ENCODE peak calls at places on chromosomes 4 and X, in six cellular contexts. H, M, C, Y, W and D are unnamed samples.

GRCh38 chr4:87066403-87067119 is 131.8 kb downstream of the AFF1 start:
- DNase-seq in W (no peak), Y (no peak), C (peak; percentile 29), M (no peak), H (no peak), D (no peak)

GRCh38 chr4:6200011-6200921 is at the start of gene JAKMIP1:
- DNase-seq in M (no peak), Y (peak; percentile 99), C (peak; percentile 100), W (no peak), H (peak; percentile 98), D (peak; percentile 25)

GRCh38 chr4:36325499-36325898 is 44.1 kb downstream of the DTHD1 start:
- DNase-seq in W (peak; percentile 59), M (no peak), H (no peak), C (no peak), Y (no peak), D (no peak)

GRCh38 chr4:23455482-23455881 is 434.4 kb downstream of the PPARGC1A start:
- DNase-seq in M (no peak), Y (no peak), W (no peak), H (peak; percentile 43), C (no peak), D (peak; percentile 1)

GRCh38 chrX:74343327-74343969 is 39.5 kb downstream of the ZCCHC13 start:
- DNase-seq in W (no peak), Y (no peak), M (no peak), C (no peak), H (no peak), D (no peak)

GRCh38 chr4:2071912-2072867 is 13.1 kb downstream of the NAT8L start:
- DNase-seq in H (peak; percentile 45), M (no peak), C (no peak), Y (peak; percentile 63), W (no peak), D (peak; percentile 82)

GRCh38 chr4:69440312-69440711 is 55.4 kb downstream of the UGT2B4 start:
- DNase-seq in H (no peak), M (no peak), Y (no peak), W (no peak), C (no peak), D (no peak)

GRCh38 chr4:177573487-177573886 is 131.2 kb upstream of the AGA start:
- DNase-seq in C (no peak), H (no peak), M (peak; percentile 44), Y (no peak), W (no peak), D (no peak)

GRCh38 chrX:150546711-150547153 is 21.7 kb upstream of the MTM1 start:
- DNase-seq in C (no peak), W (no peak), M (no peak), Y (no peak), H (no peak), D (no peak)

DNA sequence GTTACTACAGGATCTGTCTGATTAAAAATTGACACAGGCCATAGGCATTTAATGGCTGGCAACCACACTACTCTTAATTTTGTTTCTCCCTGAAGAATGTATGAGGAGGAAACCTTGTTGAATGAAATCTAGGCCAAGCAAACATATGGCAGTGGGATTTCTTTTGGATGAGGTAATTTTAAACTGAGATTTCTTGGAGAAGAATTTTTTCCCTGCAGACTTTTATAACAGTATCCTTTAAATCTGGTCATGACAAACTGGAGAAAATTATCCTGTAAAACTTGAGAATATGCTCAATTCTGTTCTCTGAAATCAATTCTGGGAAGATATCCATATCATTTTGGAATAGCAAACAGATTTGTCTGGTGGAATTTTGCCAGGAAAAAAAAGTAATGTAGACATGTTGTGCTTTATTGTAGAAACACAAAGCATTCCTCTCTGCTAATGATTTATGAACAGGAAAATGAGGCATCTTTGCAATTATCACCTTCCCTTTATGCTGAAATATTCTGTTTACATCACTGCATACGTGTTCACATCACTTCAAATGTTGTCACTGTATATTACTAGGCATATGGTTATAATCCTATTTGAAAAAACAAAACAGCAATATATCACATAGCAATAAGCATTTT is 108.3 kb upstream of the ARSJ start:
- DNase-seq in M (no peak), W (no peak), H (no peak), C (no peak), Y (no peak), D (no peak)
- TF ChIP-seq YY1 in M (no peak), W (no peak), H (no peak), C (no peak), Y (peak; percentile 31), D (no peak)

GRCh38 chr4:77047037-77047436 is 28.8 kb downstream of the CCNI start:
- DNase-seq in M (no peak), W (no peak), H (no peak), Y (peak; percentile 14), C (peak; percentile 42), D (peak; percentile 10)

GRCh38 chr4:77050962-77051361 is 24.8 kb downstream of the CCNI start:
- DNase-seq in M (no peak), Y (no peak), W (no peak), C (no peak), H (no peak), D (no peak)

DNA sequence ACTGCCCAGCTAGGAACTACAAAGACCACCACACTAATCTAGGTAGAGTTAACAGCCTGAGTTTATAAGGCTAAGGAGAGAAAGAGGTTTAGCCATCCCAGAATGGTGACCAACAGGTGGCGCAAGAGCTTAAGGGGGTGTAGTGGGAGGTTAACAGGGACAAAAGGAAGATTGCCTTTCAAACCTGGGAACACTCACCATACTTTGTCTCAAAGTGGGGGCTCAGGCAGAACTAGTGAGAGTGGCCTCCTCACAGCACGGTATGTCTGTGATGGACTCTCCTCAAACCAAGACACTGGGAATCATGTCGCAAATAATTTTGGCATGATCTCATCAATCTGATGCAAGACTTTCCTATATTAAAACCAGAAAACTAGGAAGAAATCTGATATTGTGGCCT is 23.4 kb downstream of the CCNI start:
- DNase-seq in M (peak; percentile 48), H (peak; percentile 89), C (peak; percentile 59), Y (no peak), W (no peak), D (peak; percentile 35)
- H4K20me1 ChIP-seq in M (peaks cover 3% of the 10 kb centered on the region), H (peaks cover 2% of the 10 kb centered on the region), C (no peaks in the 10 kb centered on the region), Y (no peaks in the 10 kb centered on the region), W (no peaks in the 10 kb centered on the region), D (no peaks in the 10 kb centered on the region)

GRCh38 chr4:67535280-67535840 is 9.9 kb downstream of the CENPC start:
- DNase-seq in M (no peak), C (no peak), H (no peak), Y (no peak), W (no peak), D (no peak)
- TF ChIP-seq YY1 in M (no peak), C (no peak), H (no peak), Y (no peak), W (no peak), D (no peak)

GRCh38 chr4:25859429-25860148 is 3.2 kb downstream of the SEL1L3 start:
- DNase-seq in C (no peak), Y (peak; percentile 31), M (no peak), W (no peak), H (no peak), D (no peak)
- H4K20me1 ChIP-seq in C (peaks cover 9% of the 10 kb centered on the region), Y (no peaks in the 10 kb centered on the region), M (no peaks in the 10 kb centered on the region), W (no peaks in the 10 kb centered on the region), H (peaks cover 6% of the 10 kb centered on the region), D (no peaks in the 10 kb centered on the region)

DNA sequence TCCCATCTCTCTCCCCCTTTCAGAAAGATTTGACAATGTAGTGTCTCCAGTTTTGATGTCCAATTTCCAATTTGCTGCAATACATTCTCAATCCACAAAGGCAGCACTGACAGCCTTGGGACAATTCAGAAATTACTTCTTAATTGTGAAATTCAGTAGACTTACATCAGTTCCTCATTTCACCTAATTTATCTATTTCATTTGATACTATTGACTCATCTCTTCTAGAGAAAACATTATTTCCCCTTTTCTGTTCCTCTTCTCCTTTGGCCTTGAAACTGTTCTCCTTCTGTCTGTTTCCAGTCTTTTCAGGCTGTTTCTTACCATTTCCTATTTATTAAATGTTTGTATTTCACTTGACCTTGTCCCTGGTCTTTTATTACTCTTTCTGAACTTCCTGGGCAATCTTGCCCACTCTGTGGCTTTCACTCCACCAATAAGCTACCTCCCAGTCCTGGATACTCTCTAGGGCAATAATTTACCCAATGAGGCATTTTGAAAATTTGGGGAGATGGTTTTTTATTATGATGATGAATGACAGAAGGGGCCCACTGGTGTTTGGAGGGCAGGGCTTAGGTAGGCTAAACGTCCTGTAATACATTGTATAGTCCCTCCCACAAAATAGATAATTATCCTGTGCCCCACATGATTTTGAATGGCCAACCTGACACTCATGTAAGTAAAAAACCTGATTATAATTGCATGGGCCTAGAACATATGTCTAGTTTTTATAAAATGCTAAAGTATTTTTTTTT is 498.0 kb upstream of the BOD1L1 start:
- DNase-seq in Y (no peak), H (no peak), W (peak; percentile 49), M (no peak), C (no peak), D (no peak)
- TF ChIP-seq YY1 in Y (no peak), H (no peak), W (no peak), M (no peak), C (no peak), D (no peak)

GRCh38 chrX:68830486-68831404 is 1.9 kb downstream of the EFNB1 start:
- DNase-seq in H (peak; percentile 43), Y (peak; percentile 44), M (no peak), W (no peak), C (no peak), D (no peak)
- H4K20me1 ChIP-seq in H (peaks cover 16% of the 10 kb centered on the region), Y (peaks cover 2% of the 10 kb centered on the region), M (no peaks in the 10 kb centered on the region), W (no peaks in the 10 kb centered on the region), C (no peaks in the 10 kb centered on the region), D (no peaks in the 10 kb centered on the region)

GRCh38 chrX:122739770-122740169 is 444.3 kb upstream of the GRIA3 start:
- DNase-seq in M (no peak), W (no peak), H (no peak), C (no peak), Y (no peak), D (peak; percentile 0)
- TF ChIP-seq YY1 in M (no peak), W (no peak), H (no peak), C (no peak), Y (no peak), D (no peak)

GRCh38 chr4:99943904-99944437 is 2.4 kb downstream of the DNAJB14 start:
- DNase-seq in C (no peak), W (no peak), Y (no peak), M (no peak), H (no peak), D (no peak)
- H4K20me1 ChIP-seq in C (peaks cover 9% of the 10 kb centered on the region), W (no peaks in the 10 kb centered on the region), Y (peaks cover 40% of the 10 kb centered on the region), M (peaks cover 8% of the 10 kb centered on the region), H (peaks cover 7% of the 10 kb centered on the region), D (peaks cover 8% of the 10 kb centered on the region)

DNA sequence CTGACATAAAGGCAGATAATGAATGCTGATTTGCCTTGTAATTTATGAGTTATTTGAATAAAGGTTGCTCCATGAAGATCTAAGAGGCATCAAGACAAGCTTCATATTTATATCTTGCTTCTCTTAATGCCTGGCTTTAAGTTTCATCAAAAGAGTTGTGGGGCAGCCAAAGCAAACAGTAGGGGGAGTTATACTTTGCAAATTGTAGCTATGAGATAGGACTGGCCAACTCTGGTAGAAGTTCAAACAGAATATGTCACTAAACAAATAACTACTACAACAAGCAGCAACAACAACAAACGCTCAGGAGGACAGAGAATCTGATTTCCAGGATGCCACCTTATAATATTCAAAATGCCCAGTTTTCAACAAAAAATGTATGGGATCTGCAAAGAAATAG is 69.1 kb upstream of the PLAC1 start:
- DNase-seq in M (no peak), C (no peak), W (no peak), H (no peak), Y (no peak), D (peak; percentile 30)
- TF ChIP-seq YY1 in M (no peak), C (no peak), W (no peak), H (no peak), Y (no peak), D (no peak)

DNA sequence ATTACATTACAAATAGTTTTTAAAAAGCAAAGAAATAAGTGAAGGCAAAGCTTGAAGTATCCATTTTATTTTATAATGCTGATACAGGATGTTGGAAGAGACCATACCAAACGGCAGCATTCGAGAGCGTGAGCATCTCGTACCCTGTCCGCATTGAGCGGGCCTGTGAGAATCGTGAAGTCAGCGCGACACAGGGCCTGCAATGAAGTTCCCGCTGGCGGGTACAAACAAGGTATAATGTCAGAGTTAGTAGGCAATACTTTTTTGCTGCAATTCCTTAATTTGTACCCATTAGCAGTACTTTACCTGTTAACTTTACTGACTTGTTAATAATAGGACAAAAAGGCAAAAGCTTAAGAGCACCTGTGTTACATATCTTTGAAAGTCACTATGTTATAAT is 19.0 kb downstream of the HNRNPD start:
- DNase-seq in H (no peak), Y (no peak), C (no peak), W (no peak), M (no peak), D (no peak)
- H4K20me1 ChIP-seq in H (peaks cover 10% of the 10 kb centered on the region), Y (peaks cover 68% of the 10 kb centered on the region), C (peaks cover 5% of the 10 kb centered on the region), W (peaks cover 4% of the 10 kb centered on the region), M (peaks cover 67% of the 10 kb centered on the region), D (peaks cover 27% of the 10 kb centered on the region)